ENCODE peak calls at places on chromosomes 16 and 17, in six cellular contexts. S is AG09319, F is GM13977, H is psoas muscle, T is sigmoid colon, W is Peyer's patch. M is an unnamed sample.

GRCh38 chr17:9199474-9200196 is 178.3 kb downstream of the NTN1 start:
- DNase-seq in H (no peak), S (no peak), T (no peak), F (no peak), W (no peak), M (peak; percentile 55)

GRCh38 chr17:72699566-72699965 is 392.9 kb downstream of the SLC39A11 start:
- DNase-seq in F (no peak), S (no peak), T (no peak), W (no peak), H (no peak), M (no peak)

GRCh38 chr17:58280480-58281217 is at the start of gene MPO:
- DNase-seq in W (no peak), T (no peak), F (peak; percentile 20), H (no peak), S (no peak), M (no peak)

GRCh38 chr16:4042581-4042980 is 73.7 kb downstream of the ADCY9 start:
- DNase-seq in S (no peak), W (no peak), F (no peak), T (peak; percentile 18), H (no peak), M (no peak)

GRCh38 chr17:21286066-21286770 is 1.7 kb downstream of the MAP2K3 start:
- DNase-seq in F (peak; percentile 34), S (peak; percentile 95), H (peak; percentile 92), T (peak; percentile 98), W (peak; percentile 59), M (peak; percentile 96)

GRCh38 chr16:14505846-14506245 is 124.2 kb downstream of the PARN start:
- DNase-seq in F (no peak), S (no peak), W (no peak), T (no peak), H (no peak), M (no peak)

GRCh38 chr16:11047057-11047456 is 102.7 kb downstream of the CLEC16A start:
- DNase-seq in H (no peak), S (peak; percentile 85), T (peak; percentile 57), F (no peak), W (no peak), M (no peak)

GRCh38 chr17:81153340-81153803 is 11.9 kb upstream of the PVALEF start:
- DNase-seq in T (no peak), F (no peak), W (peak; percentile 49), H (peak; percentile 29), S (no peak), M (peak; percentile 37)

GRCh38 chr16:69443809-69444611 is 19.6 kb downstream of the CYB5B start:
- DNase-seq in W (no peak), S (no peak), H (no peak), F (no peak), T (peak; percentile 84), M (peak; percentile 14)

GRCh38 chr16:4612474-4612931 is 2.2 kb downstream of the UBALD1 start:
- DNase-seq in F (no peak), W (no peak), T (peak; percentile 66), S (no peak), H (no peak), M (no peak)

GRCh38 chr16:65070831-65071230 is 51.0 kb downstream of the CDH11 start:
- DNase-seq in F (no peak), W (no peak), T (peak; percentile 80), S (peak; percentile 68), H (peak; percentile 69), M (peak; percentile 73)

GRCh38 chr17:75843577-75844529 is at the start of gene UNC13D:
- DNase-seq in H (no peak), T (peak; percentile 66), S (no peak), F (peak; percentile 81), W (peak; percentile 81), M (no peak)

GRCh38 chr16:912684-913613 is 57.8 kb downstream of the LMF1 start:
- DNase-seq in H (no peak), S (no peak), W (no peak), F (no peak), T (no peak), M (no peak)

GRCh38 chr17:78865682-78866390 is 25.2 kb upstream of the USP36 start:
- DNase-seq in S (peak; percentile 52), F (peak; percentile 75), W (peak; percentile 69), H (peak; percentile 82), T (peak; percentile 91), M (peak; percentile 87)

GRCh38 chr17:77458202-77459017 is 317.6 kb downstream of the SEC14L1 start:
- DNase-seq in F (no peak), W (peak; percentile 59), H (no peak), S (no peak), T (no peak), M (no peak)

GRCh38 chr16:57623251-57624043 is 5.0 kb upstream of the ADGRG1 start:
- DNase-seq in W (no peak), S (no peak), F (no peak), T (peak; percentile 72), H (no peak), M (peak; percentile 27)

GRCh38 chr16:68704232-68704867 is 32.7 kb upstream of the CDH1 start:
- DNase-seq in H (peak; percentile 38), F (peak; percentile 78), S (peak; percentile 16), W (peak; percentile 43), T (no peak), M (peak; percentile 44)

GRCh38 chr17:63039899-63040602 is 74.0 kb downstream of the TANC2 start:
- DNase-seq in H (no peak), T (no peak), F (peak; percentile 10), W (no peak), S (no peak), M (no peak)

GRCh38 chr16:15450624-15451023 is 16.2 kb downstream of the BMERB1 start:
- DNase-seq in S (no peak), T (peak; percentile 73), H (peak; percentile 54), F (no peak), W (no peak), M (no peak)

GRCh38 chr16:81526935-81527334 is 82.3 kb downstream of the CMIP start:
- DNase-seq in W (no peak), T (no peak), F (no peak), H (peak; percentile 51), S (no peak), M (no peak)

GRCh38 chr16:28822520-28823290 is at the start of gene ATXN2L:
- DNase-seq in H (peak; percentile 97), W (peak; percentile 92), S (peak; percentile 93), T (peak; percentile 96), F (peak; percentile 95), M (peak; percentile 97)

GRCh38 chr16:28821874-28822519 is 802 bp upstream of the ATXN2L start:
- DNase-seq in H (no peak), T (no peak), S (no peak), W (no peak), F (no peak), M (no peak)

GRCh38 chr16:28823291-28823718 is 506 bp downstream of the ATXN2L start:
- DNase-seq in S (no peak), F (no peak), H (no peak), T (no peak), W (no peak), M (no peak)

GRCh38 chr16:28824548-28824973 is 1.8 kb downstream of the ATXN2L start:
- DNase-seq in S (no peak), F (no peak), H (no peak), W (no peak), T (no peak), M (no peak)

GRCh38 chr16:28823719-28824547 is 1.1 kb downstream of the ATXN2L start:
- DNase-seq in F (peak; percentile 97), S (peak; percentile 97), T (peak; percentile 99), H (peak; percentile 98), W (peak; percentile 96), M (peak; percentile 98)
- TF ChIP-seq CTCF in F (peak; percentile 25), S (peak; percentile 11), T (no peak), H (no peak), W (peak; percentile 41), M (peak; percentile 37)

GRCh38 chr16:17556276-17557052 is 85.7 kb upstream of the XYLT1 start:
- DNase-seq in F (peak; percentile 41), H (no peak), S (no peak), W (no peak), T (no peak), M (no peak)
- TF ChIP-seq CTCF in F (peak; percentile 50), H (peak; percentile 38), S (peak; percentile 60), W (peak; percentile 54), T (no peak), M (peak; percentile 14)

DNA sequence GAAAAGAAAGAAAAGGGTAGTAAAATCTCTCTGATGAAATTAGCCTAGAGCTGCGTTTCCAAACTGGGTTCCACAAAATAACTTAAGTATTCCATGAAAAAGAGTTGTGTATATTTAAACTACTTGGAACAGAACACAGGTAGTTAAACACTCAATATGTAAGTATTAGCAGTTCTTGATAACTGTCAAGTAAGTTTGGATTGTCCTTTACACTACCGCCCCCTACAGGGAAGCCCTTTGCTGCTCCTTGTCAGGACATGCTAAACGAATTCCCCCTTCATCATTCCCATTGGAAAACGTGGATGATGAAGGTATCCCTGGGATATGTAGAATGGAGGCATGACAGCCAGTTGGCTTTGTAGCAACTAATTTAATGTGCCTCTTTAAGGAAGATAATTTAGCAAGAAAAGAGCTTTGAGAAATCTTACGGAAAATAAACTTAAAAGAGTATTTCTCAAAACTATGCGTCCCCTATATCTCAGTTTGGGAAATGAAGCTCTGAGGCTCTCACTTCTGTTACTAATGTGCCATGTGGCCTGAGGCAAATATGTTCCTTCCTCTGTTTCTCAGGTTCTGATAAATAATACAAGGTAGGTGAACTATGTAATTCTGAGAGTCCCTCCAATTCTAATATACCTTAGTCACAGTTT is 18.8 kb downstream of the NCBP3 start:
- DNase-seq in T (no peak), S (no peak), H (no peak), F (peak; percentile 63), W (peak; percentile 73), M (no peak)
- TF ChIP-seq CTCF in T (no peak), S (peak; percentile 72), H (peak; percentile 38), F (peak; percentile 84), W (peak; percentile 71), M (peak; percentile 70)

DNA sequence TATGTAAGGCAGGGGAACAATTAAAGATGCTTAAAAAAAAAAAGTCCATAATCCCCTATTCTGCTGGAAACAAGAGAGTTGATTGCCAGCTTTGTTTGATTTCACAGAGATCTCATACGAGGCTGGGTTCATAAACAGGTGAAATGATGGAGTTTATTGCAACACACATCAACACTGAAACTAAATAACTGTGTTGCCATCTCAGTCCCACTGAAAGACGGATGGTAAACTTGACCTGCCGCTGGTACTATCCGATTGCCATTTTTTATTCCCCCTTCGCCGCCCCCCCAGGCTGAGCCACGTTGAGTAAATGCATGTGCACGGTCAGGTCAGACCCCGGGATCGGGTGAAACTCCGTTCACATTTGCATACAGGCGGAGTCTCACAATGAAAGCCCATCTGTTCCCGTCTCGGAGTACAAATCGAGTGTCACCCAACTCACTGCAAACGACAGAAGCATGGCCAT is 119.2 kb downstream of the SKAP1 start:
- DNase-seq in W (no peak), F (no peak), H (no peak), T (no peak), S (no peak), M (no peak)
- TF ChIP-seq CTCF in W (no peak), F (no peak), H (no peak), T (no peak), S (no peak), M (no peak)

DNA sequence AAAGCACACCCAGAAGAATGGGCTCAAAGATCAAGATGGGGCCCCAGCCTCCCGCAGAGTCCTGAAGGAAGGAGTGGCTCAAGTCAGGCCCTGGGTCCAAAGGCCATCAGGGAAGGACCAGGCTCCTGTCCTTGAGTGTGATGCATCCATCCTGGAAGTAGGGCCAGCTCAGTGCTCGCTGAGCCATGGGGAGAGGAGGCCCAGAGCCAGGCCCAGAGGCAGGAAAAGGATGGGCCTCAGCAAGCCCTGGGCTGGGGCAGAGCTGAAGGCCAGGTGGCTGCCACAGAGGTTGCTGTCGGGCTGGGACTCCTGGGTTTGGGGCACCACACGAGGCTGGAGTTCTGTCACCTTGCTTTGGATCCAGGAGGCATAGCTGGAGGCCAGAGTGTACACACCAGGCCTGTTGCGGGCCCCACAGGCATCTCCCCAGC is 3.7 kb downstream of the PRSS8 start:
- DNase-seq in W (no peak), T (no peak), S (no peak), F (no peak), H (no peak), M (no peak)
- TF ChIP-seq CTCF in W (no peak), T (no peak), S (no peak), F (no peak), H (no peak), M (no peak)